ENCODE peak calls at places on chromosomes 13 and 19, in eight cellular contexts. One of them, this sample, is unnamed.

GRCh38 chr13:108475181-108475580 is 154.2 kb upstream of the MYO16 start:
- DNase-seq in kidney epithelial cell: no peak
- DNase-seq in brain microvascular endothelial cell: no peak
- DNase-seq in activated CD8-positive, alpha-beta T cell treated with anti-CD3 and anti-CD28 coated beads for 36 hours: no peak
- DNase-seq in cardiac fibroblast: no peak
- DNase-seq in tibial nerve: no peak
- DNase-seq in HFFc6: no peak
- DNase-seq in Peyer's patch: no peak
- DNase-seq in this sample: no peak

GRCh38 chr13:112685856-112686255 is 4.0 kb upstream of the ATP11A start:
- DNase-seq in kidney epithelial cell: no peak
- DNase-seq in brain microvascular endothelial cell: no peak
- DNase-seq in activated CD8-positive, alpha-beta T cell treated with anti-CD3 and anti-CD28 coated beads for 36 hours: no peak
- DNase-seq in cardiac fibroblast: no peak
- DNase-seq in tibial nerve: no peak
- DNase-seq in HFFc6: no peak
- DNase-seq in Peyer's patch: peak
- DNase-seq in this sample: no peak

GRCh38 chr19:7925171-7925837 is 631 bp downstream of the CTXN1 start:
- DNase-seq in kidney epithelial cell: no peak
- DNase-seq in brain microvascular endothelial cell: peak
- DNase-seq in activated CD8-positive, alpha-beta T cell treated with anti-CD3 and anti-CD28 coated beads for 36 hours: peak
- DNase-seq in cardiac fibroblast: peak
- DNase-seq in tibial nerve: peak
- DNase-seq in HFFc6: peak
- DNase-seq in Peyer's patch: peak
- DNase-seq in this sample: peak

GRCh38 chr13:18947376-18947977 is 234.1 kb downstream of the TUBA3C start:
- DNase-seq in kidney epithelial cell: no peak
- DNase-seq in brain microvascular endothelial cell: no peak
- DNase-seq in activated CD8-positive, alpha-beta T cell treated with anti-CD3 and anti-CD28 coated beads for 36 hours: no peak
- DNase-seq in cardiac fibroblast: no peak
- DNase-seq in tibial nerve: no peak
- DNase-seq in HFFc6: no peak
- DNase-seq in Peyer's patch: no peak
- DNase-seq in this sample: no peak

GRCh38 chr19:7822910-7823515 is 7.0 kb upstream of the EVI5L start:
- DNase-seq in kidney epithelial cell: no peak
- DNase-seq in brain microvascular endothelial cell: no peak
- DNase-seq in activated CD8-positive, alpha-beta T cell treated with anti-CD3 and anti-CD28 coated beads for 36 hours: no peak
- DNase-seq in cardiac fibroblast: no peak
- DNase-seq in tibial nerve: no peak
- DNase-seq in HFFc6: no peak
- DNase-seq in Peyer's patch: no peak
- DNase-seq in this sample: no peak

GRCh38 chr13:74767031-74767430 is 632.8 kb upstream of the KLF12 start:
- DNase-seq in kidney epithelial cell: no peak
- DNase-seq in brain microvascular endothelial cell: peak
- DNase-seq in activated CD8-positive, alpha-beta T cell treated with anti-CD3 and anti-CD28 coated beads for 36 hours: no peak
- DNase-seq in cardiac fibroblast: peak
- DNase-seq in tibial nerve: no peak
- DNase-seq in HFFc6: peak
- DNase-seq in Peyer's patch: no peak
- DNase-seq in this sample: no peak

GRCh38 chr19:54554006-54554405 is 19.6 kb upstream of the LILRA2 start:
- DNase-seq in kidney epithelial cell: no peak
- DNase-seq in brain microvascular endothelial cell: no peak
- DNase-seq in activated CD8-positive, alpha-beta T cell treated with anti-CD3 and anti-CD28 coated beads for 36 hours: no peak
- DNase-seq in cardiac fibroblast: no peak
- DNase-seq in tibial nerve: no peak
- DNase-seq in HFFc6: no peak
- DNase-seq in Peyer's patch: no peak
- DNase-seq in this sample: no peak

GRCh38 chr13:52127783-52128702 is 830 bp downstream of the NEK5 start:
- DNase-seq in kidney epithelial cell: no peak
- DNase-seq in brain microvascular endothelial cell: peak
- DNase-seq in activated CD8-positive, alpha-beta T cell treated with anti-CD3 and anti-CD28 coated beads for 36 hours: peak
- DNase-seq in cardiac fibroblast: peak
- DNase-seq in tibial nerve: peak
- DNase-seq in HFFc6: peak
- DNase-seq in Peyer's patch: peak
- DNase-seq in this sample: peak

GRCh38 chr19:29478578-29479565 is 46.9 kb upstream of the VSTM2B start:
- DNase-seq in kidney epithelial cell: no peak
- DNase-seq in brain microvascular endothelial cell: no peak
- DNase-seq in activated CD8-positive, alpha-beta T cell treated with anti-CD3 and anti-CD28 coated beads for 36 hours: peak
- DNase-seq in cardiac fibroblast: no peak
- DNase-seq in tibial nerve: no peak
- DNase-seq in HFFc6: no peak
- DNase-seq in Peyer's patch: no peak
- DNase-seq in this sample: no peak

GRCh38 chr19:40590464-40591265 is 10.5 kb upstream of the LTBP4 start:
- DNase-seq in kidney epithelial cell: no peak
- DNase-seq in brain microvascular endothelial cell: no peak
- DNase-seq in activated CD8-positive, alpha-beta T cell treated with anti-CD3 and anti-CD28 coated beads for 36 hours: no peak
- DNase-seq in cardiac fibroblast: no peak
- DNase-seq in tibial nerve: no peak
- DNase-seq in HFFc6: no peak
- DNase-seq in Peyer's patch: no peak
- DNase-seq in this sample: no peak
- TF ChIP-seq CTCF in kidney epithelial cell: no peak
- TF ChIP-seq CTCF in brain microvascular endothelial cell: no peak
- TF ChIP-seq CTCF in activated CD8-positive, alpha-beta T cell treated with anti-CD3 and anti-CD28 coated beads for 36 hours: no peak
- TF ChIP-seq CTCF in cardiac fibroblast: no peak
- TF ChIP-seq CTCF in tibial nerve: no peak
- TF ChIP-seq CTCF in HFFc6: no peak
- TF ChIP-seq CTCF in Peyer's patch: no peak
- TF ChIP-seq CTCF in this sample: no peak

DNA sequence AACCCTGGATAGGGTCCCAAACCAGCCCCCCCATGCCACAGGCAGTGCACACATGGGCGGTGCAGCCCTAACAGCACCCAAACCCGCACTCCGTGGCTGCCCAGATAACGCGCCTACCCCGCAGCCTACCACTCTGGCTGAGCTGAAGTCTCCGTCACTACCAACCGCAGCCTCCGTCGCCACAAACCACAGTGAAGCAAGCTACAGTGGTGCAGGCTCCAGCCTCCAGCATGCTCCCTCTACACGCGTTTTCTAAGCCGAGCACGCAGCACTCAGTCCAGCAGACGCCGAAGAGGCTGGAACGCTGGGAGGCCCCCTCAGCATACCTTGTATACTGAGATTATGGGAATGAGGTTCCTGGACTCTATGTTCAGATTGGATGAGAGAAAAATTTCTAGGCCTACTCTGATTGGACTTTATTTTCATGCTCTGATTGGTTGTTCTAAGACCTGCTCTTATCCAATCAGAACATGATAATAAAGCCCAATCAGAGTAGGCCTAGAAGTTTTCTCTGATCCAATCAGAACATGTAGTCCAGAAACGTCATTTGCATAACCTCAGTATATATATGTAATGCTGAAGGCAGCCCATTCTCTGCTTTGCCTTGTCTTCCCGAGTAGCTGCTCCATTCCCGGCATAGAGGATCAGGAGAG is 56.7 kb upstream of the C1QTNF9B start:
- DNase-seq in kidney epithelial cell: no peak
- DNase-seq in brain microvascular endothelial cell: no peak
- DNase-seq in activated CD8-positive, alpha-beta T cell treated with anti-CD3 and anti-CD28 coated beads for 36 hours: no peak
- DNase-seq in cardiac fibroblast: no peak
- DNase-seq in tibial nerve: no peak
- DNase-seq in HFFc6: no peak
- DNase-seq in Peyer's patch: no peak
- DNase-seq in this sample: no peak
- TF ChIP-seq CTCF in kidney epithelial cell: no peak
- TF ChIP-seq CTCF in brain microvascular endothelial cell: no peak
- TF ChIP-seq CTCF in activated CD8-positive, alpha-beta T cell treated with anti-CD3 and anti-CD28 coated beads for 36 hours: no peak
- TF ChIP-seq CTCF in cardiac fibroblast: no peak
- TF ChIP-seq CTCF in tibial nerve: no peak
- TF ChIP-seq CTCF in HFFc6: no peak
- TF ChIP-seq CTCF in Peyer's patch: no peak
- TF ChIP-seq CTCF in this sample: no peak

GRCh38 chr19:58401825-58402433 is 6.5 kb downstream of the RNF225 start:
- DNase-seq in kidney epithelial cell: no peak
- DNase-seq in brain microvascular endothelial cell: no peak
- DNase-seq in activated CD8-positive, alpha-beta T cell treated with anti-CD3 and anti-CD28 coated beads for 36 hours: no peak
- DNase-seq in cardiac fibroblast: no peak
- DNase-seq in tibial nerve: no peak
- DNase-seq in HFFc6: no peak
- DNase-seq in Peyer's patch: peak
- DNase-seq in this sample: no peak

GRCh38 chr19:58400638-58400915 is 5.1 kb downstream of the RNF225 start:
- DNase-seq in kidney epithelial cell: no peak
- DNase-seq in brain microvascular endothelial cell: no peak
- DNase-seq in activated CD8-positive, alpha-beta T cell treated with anti-CD3 and anti-CD28 coated beads for 36 hours: no peak
- DNase-seq in cardiac fibroblast: no peak
- DNase-seq in tibial nerve: no peak
- DNase-seq in HFFc6: no peak
- DNase-seq in Peyer's patch: no peak
- DNase-seq in this sample: no peak

GRCh38 chr19:58398545-58398944 is 3.1 kb downstream of the RNF225 start:
- DNase-seq in kidney epithelial cell: no peak
- DNase-seq in brain microvascular endothelial cell: no peak
- DNase-seq in activated CD8-positive, alpha-beta T cell treated with anti-CD3 and anti-CD28 coated beads for 36 hours: no peak
- DNase-seq in cardiac fibroblast: no peak
- DNase-seq in tibial nerve: no peak
- DNase-seq in HFFc6: no peak
- DNase-seq in Peyer's patch: no peak
- DNase-seq in this sample: no peak

GRCh38 chr19:58399903-58400637 is 4.6 kb downstream of the RNF225 start:
- DNase-seq in kidney epithelial cell: no peak
- DNase-seq in brain microvascular endothelial cell: no peak
- DNase-seq in activated CD8-positive, alpha-beta T cell treated with anti-CD3 and anti-CD28 coated beads for 36 hours: no peak
- DNase-seq in cardiac fibroblast: no peak
- DNase-seq in tibial nerve: no peak
- DNase-seq in HFFc6: no peak
- DNase-seq in Peyer's patch: no peak
- DNase-seq in this sample: no peak

GRCh38 chr19:58400916-58401824 is 5.7 kb downstream of the RNF225 start:
- DNase-seq in kidney epithelial cell: peak
- DNase-seq in brain microvascular endothelial cell: peak
- DNase-seq in activated CD8-positive, alpha-beta T cell treated with anti-CD3 and anti-CD28 coated beads for 36 hours: peak
- DNase-seq in cardiac fibroblast: peak
- DNase-seq in tibial nerve: peak
- DNase-seq in HFFc6: peak
- DNase-seq in Peyer's patch: peak
- DNase-seq in this sample: peak
- TF ChIP-seq CTCF in kidney epithelial cell: peak
- TF ChIP-seq CTCF in brain microvascular endothelial cell: no peak
- TF ChIP-seq CTCF in activated CD8-positive, alpha-beta T cell treated with anti-CD3 and anti-CD28 coated beads for 36 hours: no peak
- TF ChIP-seq CTCF in cardiac fibroblast: no peak
- TF ChIP-seq CTCF in tibial nerve: no peak
- TF ChIP-seq CTCF in HFFc6: no peak
- TF ChIP-seq CTCF in Peyer's patch: peak
- TF ChIP-seq CTCF in this sample: no peak

GRCh38 chr19:18414504-18415176 is 4.6 kb upstream of the SSBP4 start:
- DNase-seq in kidney epithelial cell: no peak
- DNase-seq in brain microvascular endothelial cell: peak
- DNase-seq in activated CD8-positive, alpha-beta T cell treated with anti-CD3 and anti-CD28 coated beads for 36 hours: peak
- DNase-seq in cardiac fibroblast: peak
- DNase-seq in tibial nerve: no peak
- DNase-seq in HFFc6: no peak
- DNase-seq in Peyer's patch: peak
- DNase-seq in this sample: no peak
- TF ChIP-seq CTCF in kidney epithelial cell: no peak
- TF ChIP-seq CTCF in brain microvascular endothelial cell: no peak
- TF ChIP-seq CTCF in activated CD8-positive, alpha-beta T cell treated with anti-CD3 and anti-CD28 coated beads for 36 hours: no peak
- TF ChIP-seq CTCF in cardiac fibroblast: no peak
- TF ChIP-seq CTCF in tibial nerve: no peak
- TF ChIP-seq CTCF in HFFc6: no peak
- TF ChIP-seq CTCF in Peyer's patch: no peak
- TF ChIP-seq CTCF in this sample: no peak

GRCh38 chr19:2494447-2495129 is 18.7 kb downstream of the GADD45B start:
- DNase-seq in kidney epithelial cell: no peak
- DNase-seq in brain microvascular endothelial cell: peak
- DNase-seq in activated CD8-positive, alpha-beta T cell treated with anti-CD3 and anti-CD28 coated beads for 36 hours: peak
- DNase-seq in cardiac fibroblast: peak
- DNase-seq in tibial nerve: peak
- DNase-seq in HFFc6: peak
- DNase-seq in Peyer's patch: peak
- DNase-seq in this sample: peak
- TF ChIP-seq CTCF in kidney epithelial cell: no peak
- TF ChIP-seq CTCF in brain microvascular endothelial cell: no peak
- TF ChIP-seq CTCF in activated CD8-positive, alpha-beta T cell treated with anti-CD3 and anti-CD28 coated beads for 36 hours: no peak
- TF ChIP-seq CTCF in cardiac fibroblast: no peak
- TF ChIP-seq CTCF in tibial nerve: no peak
- TF ChIP-seq CTCF in HFFc6: no peak
- TF ChIP-seq CTCF in Peyer's patch: no peak
- TF ChIP-seq CTCF in this sample: no peak

GRCh38 chr19:1855828-1856255 is 7.5 kb downstream of the KLF16 start:
- DNase-seq in kidney epithelial cell: no peak
- DNase-seq in brain microvascular endothelial cell: no peak
- DNase-seq in activated CD8-positive, alpha-beta T cell treated with anti-CD3 and anti-CD28 coated beads for 36 hours: peak
- DNase-seq in cardiac fibroblast: no peak
- DNase-seq in tibial nerve: no peak
- DNase-seq in HFFc6: no peak
- DNase-seq in Peyer's patch: peak
- DNase-seq in this sample: no peak
- TF ChIP-seq CTCF in kidney epithelial cell: no peak
- TF ChIP-seq CTCF in brain microvascular endothelial cell: no peak
- TF ChIP-seq CTCF in activated CD8-positive, alpha-beta T cell treated with anti-CD3 and anti-CD28 coated beads for 36 hours: no peak
- TF ChIP-seq CTCF in cardiac fibroblast: no peak
- TF ChIP-seq CTCF in tibial nerve: no peak
- TF ChIP-seq CTCF in HFFc6: no peak
- TF ChIP-seq CTCF in Peyer's patch: no peak
- TF ChIP-seq CTCF in this sample: no peak

GRCh38 chr19:49530708-49531107 is 2.9 kb downstream of the RCN3 start:
- DNase-seq in kidney epithelial cell: no peak
- DNase-seq in brain microvascular endothelial cell: no peak
- DNase-seq in activated CD8-positive, alpha-beta T cell treated with anti-CD3 and anti-CD28 coated beads for 36 hours: no peak
- DNase-seq in cardiac fibroblast: no peak
- DNase-seq in tibial nerve: no peak
- DNase-seq in HFFc6: no peak
- DNase-seq in Peyer's patch: no peak
- DNase-seq in this sample: no peak

GRCh38 chr19:49538643-49539042 is 10.8 kb downstream of the RCN3 start:
- DNase-seq in kidney epithelial cell: no peak
- DNase-seq in brain microvascular endothelial cell: no peak
- DNase-seq in activated CD8-positive, alpha-beta T cell treated with anti-CD3 and anti-CD28 coated beads for 36 hours: no peak
- DNase-seq in cardiac fibroblast: no peak
- DNase-seq in tibial nerve: no peak
- DNase-seq in HFFc6: no peak
- DNase-seq in Peyer's patch: no peak
- DNase-seq in this sample: no peak

GRCh38 chr19:49536921-49537462 is 9.2 kb downstream of the RCN3 start:
- DNase-seq in kidney epithelial cell: no peak
- DNase-seq in brain microvascular endothelial cell: no peak
- DNase-seq in activated CD8-positive, alpha-beta T cell treated with anti-CD3 and anti-CD28 coated beads for 36 hours: no peak
- DNase-seq in cardiac fibroblast: no peak
- DNase-seq in tibial nerve: no peak
- DNase-seq in HFFc6: no peak
- DNase-seq in Peyer's patch: no peak
- DNase-seq in this sample: no peak

GRCh38 chr19:49534632-49535385 is 7.0 kb downstream of the RCN3 start:
- DNase-seq in kidney epithelial cell: no peak
- DNase-seq in brain microvascular endothelial cell: no peak
- DNase-seq in activated CD8-positive, alpha-beta T cell treated with anti-CD3 and anti-CD28 coated beads for 36 hours: peak
- DNase-seq in cardiac fibroblast: no peak
- DNase-seq in tibial nerve: no peak
- DNase-seq in HFFc6: no peak
- DNase-seq in Peyer's patch: no peak
- DNase-seq in this sample: no peak

GRCh38 chr19:49533551-49534488 is 6.0 kb downstream of the RCN3 start:
- DNase-seq in kidney epithelial cell: no peak
- DNase-seq in brain microvascular endothelial cell: peak
- DNase-seq in activated CD8-positive, alpha-beta T cell treated with anti-CD3 and anti-CD28 coated beads for 36 hours: peak
- DNase-seq in cardiac fibroblast: peak
- DNase-seq in tibial nerve: peak
- DNase-seq in HFFc6: no peak
- DNase-seq in Peyer's patch: peak
- DNase-seq in this sample: peak
- TF ChIP-seq CTCF in kidney epithelial cell: peak
- TF ChIP-seq CTCF in brain microvascular endothelial cell: peak
- TF ChIP-seq CTCF in activated CD8-positive, alpha-beta T cell treated with anti-CD3 and anti-CD28 coated beads for 36 hours: peak
- TF ChIP-seq CTCF in cardiac fibroblast: no peak
- TF ChIP-seq CTCF in tibial nerve: peak
- TF ChIP-seq CTCF in HFFc6: peak
- TF ChIP-seq CTCF in Peyer's patch: no peak
- TF ChIP-seq CTCF in this sample: peak